ENCODE peak calls at places on chromosomes 16 and 17, in ten cellular contexts. One of them, this sample, is unnamed.

GRCh38 chr17:44345497-44346026 is 460 bp downstream of the GRN start:
- DNase-seq in activated T-cell treated with anti-CD3 and anti-CD28 coated beads for 48 hours: peak; percentile 13
- DNase-seq in ascending aorta: no peak
- DNase-seq in activated T-helper 1 cell treated with anti-CD3 and anti-CD28 coated beads, Interleukin-2, amount 50 U/mL, for 16 hours: no peak
- DNase-seq in stimulated activated CD8-positive, alpha-beta memory T cell treated with anti-CD3 and anti-CD28 coated beads, Interleukin-2, amount 100 ng/mL, for 48 hours: no peak
- DNase-seq in GF-D8: peak; percentile 26
- DNase-seq in stimulated activated CD4-positive, alpha-beta T cell treated with anti-CD3 and anti-CD28 coated beads, Interleukin-15, amount 100 ng/mL, for 48 hours: no peak
- DNase-seq in HS-27A: no peak
- DNase-seq in heart right ventricle: peak; percentile 68
- DNase-seq in C1 segment of cervical spinal cord: peak; percentile 69
- DNase-seq in this sample: peak; percentile 73

GRCh38 chr17:35892091-35892637 is 12.0 kb upstream of the CCL5 start:
- DNase-seq in activated T-cell treated with anti-CD3 and anti-CD28 coated beads for 48 hours: no peak
- DNase-seq in ascending aorta: no peak
- DNase-seq in activated T-helper 1 cell treated with anti-CD3 and anti-CD28 coated beads, Interleukin-2, amount 50 U/mL, for 16 hours: peak; percentile 45
- DNase-seq in stimulated activated CD8-positive, alpha-beta memory T cell treated with anti-CD3 and anti-CD28 coated beads, Interleukin-2, amount 100 ng/mL, for 48 hours: no peak
- DNase-seq in GF-D8: no peak
- DNase-seq in stimulated activated CD4-positive, alpha-beta T cell treated with anti-CD3 and anti-CD28 coated beads, Interleukin-15, amount 100 ng/mL, for 48 hours: no peak
- DNase-seq in HS-27A: no peak
- DNase-seq in heart right ventricle: no peak
- DNase-seq in C1 segment of cervical spinal cord: no peak
- DNase-seq in this sample: peak; percentile 30

GRCh38 chr16:67995423-67995822 is 3.9 kb downstream of the DPEP2 start:
- DNase-seq in activated T-cell treated with anti-CD3 and anti-CD28 coated beads for 48 hours: no peak
- DNase-seq in ascending aorta: no peak
- DNase-seq in activated T-helper 1 cell treated with anti-CD3 and anti-CD28 coated beads, Interleukin-2, amount 50 U/mL, for 16 hours: no peak
- DNase-seq in stimulated activated CD8-positive, alpha-beta memory T cell treated with anti-CD3 and anti-CD28 coated beads, Interleukin-2, amount 100 ng/mL, for 48 hours: peak; percentile 33
- DNase-seq in GF-D8: no peak
- DNase-seq in stimulated activated CD4-positive, alpha-beta T cell treated with anti-CD3 and anti-CD28 coated beads, Interleukin-15, amount 100 ng/mL, for 48 hours: no peak
- DNase-seq in HS-27A: no peak
- DNase-seq in heart right ventricle: no peak
- DNase-seq in C1 segment of cervical spinal cord: no peak
- DNase-seq in this sample: peak; percentile 15

GRCh38 chr16:58506241-58507194 is 6.6 kb downstream of the NDRG4 start:
- DNase-seq in activated T-cell treated with anti-CD3 and anti-CD28 coated beads for 48 hours: no peak
- DNase-seq in ascending aorta: no peak
- DNase-seq in activated T-helper 1 cell treated with anti-CD3 and anti-CD28 coated beads, Interleukin-2, amount 50 U/mL, for 16 hours: no peak
- DNase-seq in stimulated activated CD8-positive, alpha-beta memory T cell treated with anti-CD3 and anti-CD28 coated beads, Interleukin-2, amount 100 ng/mL, for 48 hours: no peak
- DNase-seq in GF-D8: no peak
- DNase-seq in stimulated activated CD4-positive, alpha-beta T cell treated with anti-CD3 and anti-CD28 coated beads, Interleukin-15, amount 100 ng/mL, for 48 hours: no peak
- DNase-seq in HS-27A: no peak
- DNase-seq in heart right ventricle: no peak
- DNase-seq in C1 segment of cervical spinal cord: no peak
- DNase-seq in this sample: no peak

GRCh38 chr17:7019406-7019805 is 3.4 kb upstream of the BCL6B start:
- DNase-seq in activated T-cell treated with anti-CD3 and anti-CD28 coated beads for 48 hours: no peak
- DNase-seq in ascending aorta: no peak
- DNase-seq in activated T-helper 1 cell treated with anti-CD3 and anti-CD28 coated beads, Interleukin-2, amount 50 U/mL, for 16 hours: no peak
- DNase-seq in stimulated activated CD8-positive, alpha-beta memory T cell treated with anti-CD3 and anti-CD28 coated beads, Interleukin-2, amount 100 ng/mL, for 48 hours: no peak
- DNase-seq in GF-D8: no peak
- DNase-seq in stimulated activated CD4-positive, alpha-beta T cell treated with anti-CD3 and anti-CD28 coated beads, Interleukin-15, amount 100 ng/mL, for 48 hours: no peak
- DNase-seq in HS-27A: no peak
- DNase-seq in heart right ventricle: no peak
- DNase-seq in C1 segment of cervical spinal cord: no peak
- DNase-seq in this sample: no peak

GRCh38 chr17:4541041-4541327 is 14.2 kb downstream of the MYBBP1A start:
- DNase-seq in activated T-cell treated with anti-CD3 and anti-CD28 coated beads for 48 hours: no peak
- DNase-seq in ascending aorta: no peak
- DNase-seq in activated T-helper 1 cell treated with anti-CD3 and anti-CD28 coated beads, Interleukin-2, amount 50 U/mL, for 16 hours: no peak
- DNase-seq in stimulated activated CD8-positive, alpha-beta memory T cell treated with anti-CD3 and anti-CD28 coated beads, Interleukin-2, amount 100 ng/mL, for 48 hours: no peak
- DNase-seq in GF-D8: no peak
- DNase-seq in stimulated activated CD4-positive, alpha-beta T cell treated with anti-CD3 and anti-CD28 coated beads, Interleukin-15, amount 100 ng/mL, for 48 hours: no peak
- DNase-seq in HS-27A: no peak
- DNase-seq in heart right ventricle: no peak
- DNase-seq in C1 segment of cervical spinal cord: no peak
- DNase-seq in this sample: no peak

GRCh38 chr17:74457146-74457819 is 9.2 kb upstream of the CD300A start:
- DNase-seq in activated T-cell treated with anti-CD3 and anti-CD28 coated beads for 48 hours: peak; percentile 64
- DNase-seq in ascending aorta: no peak
- DNase-seq in activated T-helper 1 cell treated with anti-CD3 and anti-CD28 coated beads, Interleukin-2, amount 50 U/mL, for 16 hours: peak; percentile 63
- DNase-seq in stimulated activated CD8-positive, alpha-beta memory T cell treated with anti-CD3 and anti-CD28 coated beads, Interleukin-2, amount 100 ng/mL, for 48 hours: peak; percentile 67
- DNase-seq in GF-D8: no peak
- DNase-seq in stimulated activated CD4-positive, alpha-beta T cell treated with anti-CD3 and anti-CD28 coated beads, Interleukin-15, amount 100 ng/mL, for 48 hours: no peak
- DNase-seq in HS-27A: peak; percentile 1
- DNase-seq in heart right ventricle: peak; percentile 81
- DNase-seq in C1 segment of cervical spinal cord: peak; percentile 77
- DNase-seq in this sample: peak; percentile 79

GRCh38 chr17:41941158-41941557 is 10.7 kb downstream of the ODAD4 start:
- DNase-seq in activated T-cell treated with anti-CD3 and anti-CD28 coated beads for 48 hours: no peak
- DNase-seq in ascending aorta: no peak
- DNase-seq in activated T-helper 1 cell treated with anti-CD3 and anti-CD28 coated beads, Interleukin-2, amount 50 U/mL, for 16 hours: no peak
- DNase-seq in stimulated activated CD8-positive, alpha-beta memory T cell treated with anti-CD3 and anti-CD28 coated beads, Interleukin-2, amount 100 ng/mL, for 48 hours: no peak
- DNase-seq in GF-D8: no peak
- DNase-seq in stimulated activated CD4-positive, alpha-beta T cell treated with anti-CD3 and anti-CD28 coated beads, Interleukin-15, amount 100 ng/mL, for 48 hours: no peak
- DNase-seq in HS-27A: no peak
- DNase-seq in heart right ventricle: no peak
- DNase-seq in C1 segment of cervical spinal cord: no peak
- DNase-seq in this sample: no peak

GRCh38 chr17:47004906-47005305 is 25.9 kb upstream of the RPRML start:
- DNase-seq in activated T-cell treated with anti-CD3 and anti-CD28 coated beads for 48 hours: no peak
- DNase-seq in ascending aorta: no peak
- DNase-seq in activated T-helper 1 cell treated with anti-CD3 and anti-CD28 coated beads, Interleukin-2, amount 50 U/mL, for 16 hours: no peak
- DNase-seq in stimulated activated CD8-positive, alpha-beta memory T cell treated with anti-CD3 and anti-CD28 coated beads, Interleukin-2, amount 100 ng/mL, for 48 hours: no peak
- DNase-seq in GF-D8: no peak
- DNase-seq in stimulated activated CD4-positive, alpha-beta T cell treated with anti-CD3 and anti-CD28 coated beads, Interleukin-15, amount 100 ng/mL, for 48 hours: no peak
- DNase-seq in HS-27A: no peak
- DNase-seq in heart right ventricle: no peak
- DNase-seq in C1 segment of cervical spinal cord: no peak
- DNase-seq in this sample: no peak

GRCh38 chr17:12918132-12918531 is 99.7 kb downstream of the ELAC2 start:
- DNase-seq in activated T-cell treated with anti-CD3 and anti-CD28 coated beads for 48 hours: no peak
- DNase-seq in ascending aorta: no peak
- DNase-seq in activated T-helper 1 cell treated with anti-CD3 and anti-CD28 coated beads, Interleukin-2, amount 50 U/mL, for 16 hours: no peak
- DNase-seq in stimulated activated CD8-positive, alpha-beta memory T cell treated with anti-CD3 and anti-CD28 coated beads, Interleukin-2, amount 100 ng/mL, for 48 hours: no peak
- DNase-seq in GF-D8: no peak
- DNase-seq in stimulated activated CD4-positive, alpha-beta T cell treated with anti-CD3 and anti-CD28 coated beads, Interleukin-15, amount 100 ng/mL, for 48 hours: no peak
- DNase-seq in HS-27A: no peak
- DNase-seq in heart right ventricle: no peak
- DNase-seq in C1 segment of cervical spinal cord: no peak
- DNase-seq in this sample: peak; percentile 91

GRCh38 chr17:50924800-50925199 is 58.6 kb upstream of the TOB1 start:
- DNase-seq in activated T-cell treated with anti-CD3 and anti-CD28 coated beads for 48 hours: no peak
- DNase-seq in ascending aorta: no peak
- DNase-seq in activated T-helper 1 cell treated with anti-CD3 and anti-CD28 coated beads, Interleukin-2, amount 50 U/mL, for 16 hours: no peak
- DNase-seq in stimulated activated CD8-positive, alpha-beta memory T cell treated with anti-CD3 and anti-CD28 coated beads, Interleukin-2, amount 100 ng/mL, for 48 hours: no peak
- DNase-seq in GF-D8: no peak
- DNase-seq in stimulated activated CD4-positive, alpha-beta T cell treated with anti-CD3 and anti-CD28 coated beads, Interleukin-15, amount 100 ng/mL, for 48 hours: no peak
- DNase-seq in HS-27A: no peak
- DNase-seq in heart right ventricle: no peak
- DNase-seq in C1 segment of cervical spinal cord: no peak
- DNase-seq in this sample: no peak

GRCh38 chr17:57559634-57560387 is 185.3 kb downstream of the CCDC182 start:
- DNase-seq in activated T-cell treated with anti-CD3 and anti-CD28 coated beads for 48 hours: no peak
- DNase-seq in ascending aorta: no peak
- DNase-seq in activated T-helper 1 cell treated with anti-CD3 and anti-CD28 coated beads, Interleukin-2, amount 50 U/mL, for 16 hours: no peak
- DNase-seq in stimulated activated CD8-positive, alpha-beta memory T cell treated with anti-CD3 and anti-CD28 coated beads, Interleukin-2, amount 100 ng/mL, for 48 hours: no peak
- DNase-seq in GF-D8: no peak
- DNase-seq in stimulated activated CD4-positive, alpha-beta T cell treated with anti-CD3 and anti-CD28 coated beads, Interleukin-15, amount 100 ng/mL, for 48 hours: no peak
- DNase-seq in HS-27A: no peak
- DNase-seq in heart right ventricle: no peak
- DNase-seq in C1 segment of cervical spinal cord: no peak
- DNase-seq in this sample: no peak

GRCh38 chr16:27179500-27180072 is 23.7 kb upstream of the KDM8 start:
- DNase-seq in activated T-cell treated with anti-CD3 and anti-CD28 coated beads for 48 hours: peak; percentile 80
- DNase-seq in ascending aorta: peak; percentile 21
- DNase-seq in activated T-helper 1 cell treated with anti-CD3 and anti-CD28 coated beads, Interleukin-2, amount 50 U/mL, for 16 hours: peak; percentile 65
- DNase-seq in stimulated activated CD8-positive, alpha-beta memory T cell treated with anti-CD3 and anti-CD28 coated beads, Interleukin-2, amount 100 ng/mL, for 48 hours: peak; percentile 84
- DNase-seq in GF-D8: peak; percentile 60
- DNase-seq in stimulated activated CD4-positive, alpha-beta T cell treated with anti-CD3 and anti-CD28 coated beads, Interleukin-15, amount 100 ng/mL, for 48 hours: peak; percentile 78
- DNase-seq in HS-27A: no peak
- DNase-seq in heart right ventricle: peak; percentile 84
- DNase-seq in C1 segment of cervical spinal cord: peak; percentile 36
- DNase-seq in this sample: peak; percentile 65

GRCh38 chr16:28845173-28846079 is 722 bp downstream of the TUFM start:
- DNase-seq in activated T-cell treated with anti-CD3 and anti-CD28 coated beads for 48 hours: no peak
- DNase-seq in ascending aorta: no peak
- DNase-seq in activated T-helper 1 cell treated with anti-CD3 and anti-CD28 coated beads, Interleukin-2, amount 50 U/mL, for 16 hours: no peak
- DNase-seq in stimulated activated CD8-positive, alpha-beta memory T cell treated with anti-CD3 and anti-CD28 coated beads, Interleukin-2, amount 100 ng/mL, for 48 hours: peak; percentile 30
- DNase-seq in GF-D8: no peak
- DNase-seq in stimulated activated CD4-positive, alpha-beta T cell treated with anti-CD3 and anti-CD28 coated beads, Interleukin-15, amount 100 ng/mL, for 48 hours: no peak
- DNase-seq in HS-27A: no peak
- DNase-seq in heart right ventricle: no peak
- DNase-seq in C1 segment of cervical spinal cord: no peak
- DNase-seq in this sample: peak; percentile 55

GRCh38 chr16:4597174-4597573 is 17.5 kb downstream of the UBALD1 start:
- DNase-seq in activated T-cell treated with anti-CD3 and anti-CD28 coated beads for 48 hours: no peak
- DNase-seq in ascending aorta: no peak
- DNase-seq in activated T-helper 1 cell treated with anti-CD3 and anti-CD28 coated beads, Interleukin-2, amount 50 U/mL, for 16 hours: no peak
- DNase-seq in stimulated activated CD8-positive, alpha-beta memory T cell treated with anti-CD3 and anti-CD28 coated beads, Interleukin-2, amount 100 ng/mL, for 48 hours: no peak
- DNase-seq in GF-D8: no peak
- DNase-seq in stimulated activated CD4-positive, alpha-beta T cell treated with anti-CD3 and anti-CD28 coated beads, Interleukin-15, amount 100 ng/mL, for 48 hours: no peak
- DNase-seq in HS-27A: no peak
- DNase-seq in heart right ventricle: no peak
- DNase-seq in C1 segment of cervical spinal cord: no peak
- DNase-seq in this sample: no peak

GRCh38 chr17:67393809-67394418 is 16.8 kb downstream of the PITPNC1 start:
- DNase-seq in activated T-cell treated with anti-CD3 and anti-CD28 coated beads for 48 hours: no peak
- DNase-seq in ascending aorta: no peak
- DNase-seq in activated T-helper 1 cell treated with anti-CD3 and anti-CD28 coated beads, Interleukin-2, amount 50 U/mL, for 16 hours: no peak
- DNase-seq in stimulated activated CD8-positive, alpha-beta memory T cell treated with anti-CD3 and anti-CD28 coated beads, Interleukin-2, amount 100 ng/mL, for 48 hours: no peak
- DNase-seq in GF-D8: no peak
- DNase-seq in stimulated activated CD4-positive, alpha-beta T cell treated with anti-CD3 and anti-CD28 coated beads, Interleukin-15, amount 100 ng/mL, for 48 hours: no peak
- DNase-seq in HS-27A: no peak
- DNase-seq in heart right ventricle: no peak
- DNase-seq in C1 segment of cervical spinal cord: no peak
- DNase-seq in this sample: no peak

GRCh38 chr17:75742337-75742736 is 21.1 kb downstream of the ITGB4 start:
- DNase-seq in activated T-cell treated with anti-CD3 and anti-CD28 coated beads for 48 hours: no peak
- DNase-seq in ascending aorta: no peak
- DNase-seq in activated T-helper 1 cell treated with anti-CD3 and anti-CD28 coated beads, Interleukin-2, amount 50 U/mL, for 16 hours: no peak
- DNase-seq in stimulated activated CD8-positive, alpha-beta memory T cell treated with anti-CD3 and anti-CD28 coated beads, Interleukin-2, amount 100 ng/mL, for 48 hours: no peak
- DNase-seq in GF-D8: no peak
- DNase-seq in stimulated activated CD4-positive, alpha-beta T cell treated with anti-CD3 and anti-CD28 coated beads, Interleukin-15, amount 100 ng/mL, for 48 hours: no peak
- DNase-seq in HS-27A: no peak
- DNase-seq in heart right ventricle: no peak
- DNase-seq in C1 segment of cervical spinal cord: no peak
- DNase-seq in this sample: no peak

GRCh38 chr16:12092347-12092882 is 115.9 kb downstream of the SNX29 start:
- DNase-seq in activated T-cell treated with anti-CD3 and anti-CD28 coated beads for 48 hours: no peak
- DNase-seq in ascending aorta: no peak
- DNase-seq in activated T-helper 1 cell treated with anti-CD3 and anti-CD28 coated beads, Interleukin-2, amount 50 U/mL, for 16 hours: no peak
- DNase-seq in stimulated activated CD8-positive, alpha-beta memory T cell treated with anti-CD3 and anti-CD28 coated beads, Interleukin-2, amount 100 ng/mL, for 48 hours: no peak
- DNase-seq in GF-D8: no peak
- DNase-seq in stimulated activated CD4-positive, alpha-beta T cell treated with anti-CD3 and anti-CD28 coated beads, Interleukin-15, amount 100 ng/mL, for 48 hours: no peak
- DNase-seq in HS-27A: no peak
- DNase-seq in heart right ventricle: no peak
- DNase-seq in C1 segment of cervical spinal cord: no peak
- DNase-seq in this sample: peak; percentile 24

GRCh38 chr16:2526135-2526534 is 5.1 kb downstream of the CEMP1 start:
- DNase-seq in activated T-cell treated with anti-CD3 and anti-CD28 coated beads for 48 hours: no peak
- DNase-seq in ascending aorta: no peak
- DNase-seq in activated T-helper 1 cell treated with anti-CD3 and anti-CD28 coated beads, Interleukin-2, amount 50 U/mL, for 16 hours: no peak
- DNase-seq in stimulated activated CD8-positive, alpha-beta memory T cell treated with anti-CD3 and anti-CD28 coated beads, Interleukin-2, amount 100 ng/mL, for 48 hours: no peak
- DNase-seq in GF-D8: no peak
- DNase-seq in stimulated activated CD4-positive, alpha-beta T cell treated with anti-CD3 and anti-CD28 coated beads, Interleukin-15, amount 100 ng/mL, for 48 hours: no peak
- DNase-seq in HS-27A: no peak
- DNase-seq in heart right ventricle: no peak
- DNase-seq in C1 segment of cervical spinal cord: no peak
- DNase-seq in this sample: no peak

GRCh38 chr17:38676706-38677504 is 2.1 kb upstream of the EPOP start:
- DNase-seq in activated T-cell treated with anti-CD3 and anti-CD28 coated beads for 48 hours: peak; percentile 81
- DNase-seq in ascending aorta: peak; percentile 46
- DNase-seq in activated T-helper 1 cell treated with anti-CD3 and anti-CD28 coated beads, Interleukin-2, amount 50 U/mL, for 16 hours: peak; percentile 63
- DNase-seq in stimulated activated CD8-positive, alpha-beta memory T cell treated with anti-CD3 and anti-CD28 coated beads, Interleukin-2, amount 100 ng/mL, for 48 hours: peak; percentile 79
- DNase-seq in GF-D8: peak; percentile 58
- DNase-seq in stimulated activated CD4-positive, alpha-beta T cell treated with anti-CD3 and anti-CD28 coated beads, Interleukin-15, amount 100 ng/mL, for 48 hours: peak; percentile 63
- DNase-seq in HS-27A: peak; percentile 43
- DNase-seq in heart right ventricle: peak; percentile 87
- DNase-seq in C1 segment of cervical spinal cord: peak; percentile 61
- DNase-seq in this sample: peak; percentile 79

GRCh38 chr17:9022553-9023388 is 1.5 kb downstream of the NTN1 start:
- DNase-seq in activated T-cell treated with anti-CD3 and anti-CD28 coated beads for 48 hours: no peak
- DNase-seq in ascending aorta: no peak
- DNase-seq in activated T-helper 1 cell treated with anti-CD3 and anti-CD28 coated beads, Interleukin-2, amount 50 U/mL, for 16 hours: no peak
- DNase-seq in stimulated activated CD8-positive, alpha-beta memory T cell treated with anti-CD3 and anti-CD28 coated beads, Interleukin-2, amount 100 ng/mL, for 48 hours: no peak
- DNase-seq in GF-D8: no peak
- DNase-seq in stimulated activated CD4-positive, alpha-beta T cell treated with anti-CD3 and anti-CD28 coated beads, Interleukin-15, amount 100 ng/mL, for 48 hours: no peak
- DNase-seq in HS-27A: no peak
- DNase-seq in heart right ventricle: no peak
- DNase-seq in C1 segment of cervical spinal cord: no peak
- DNase-seq in this sample: no peak

GRCh38 chr17:81067331-81067730 is 32.4 kb downstream of the BAIAP2 start:
- DNase-seq in activated T-cell treated with anti-CD3 and anti-CD28 coated beads for 48 hours: no peak
- DNase-seq in ascending aorta: no peak
- DNase-seq in activated T-helper 1 cell treated with anti-CD3 and anti-CD28 coated beads, Interleukin-2, amount 50 U/mL, for 16 hours: no peak
- DNase-seq in stimulated activated CD8-positive, alpha-beta memory T cell treated with anti-CD3 and anti-CD28 coated beads, Interleukin-2, amount 100 ng/mL, for 48 hours: no peak
- DNase-seq in GF-D8: no peak
- DNase-seq in stimulated activated CD4-positive, alpha-beta T cell treated with anti-CD3 and anti-CD28 coated beads, Interleukin-15, amount 100 ng/mL, for 48 hours: no peak
- DNase-seq in HS-27A: no peak
- DNase-seq in heart right ventricle: no peak
- DNase-seq in C1 segment of cervical spinal cord: no peak
- DNase-seq in this sample: no peak

This sample was measured in Daoy.